ENCODE peak calls at places on chromosomes 12 and 14, in eight cellular contexts. Z, M, W, B, C, G, D and I are unnamed samples.
A peak's percentile ranks its signal among the peaks of the same experiment; 100 is the strongest.

GRCh38 chr14:49463146-49463545 is 123.0 kb downstream of the RPS29 start:
- DNase-seq in G (no peak), W (no peak), C (no peak), Z (no peak), B (no peak), D (no peak), M (no peak), I (no peak)

GRCh38 chr14:63174760-63175191 is 29.5 kb upstream of the RHOJ start:
- DNase-seq in W (peak; percentile 63), Z (peak; percentile 51), G (peak; percentile 82), D (peak; percentile 34), C (peak; percentile 23), B (peak; percentile 74), M (peak; percentile 76), I (no peak)

GRCh38 chr14:75981826-75982723 is at the start of gene TGFB3:
- DNase-seq in W (peak; percentile 90), D (peak; percentile 86), C (peak; percentile 84), G (peak; percentile 96), B (peak; percentile 92), M (peak; percentile 93), Z (peak; percentile 89), I (peak; percentile 95)

GRCh38 chr14:63770187-63770807 is 42.4 kb upstream of the SGPP1 start:
- DNase-seq in W (peak; percentile 63), B (peak; percentile 73), M (peak; percentile 62), Z (peak; percentile 42), D (no peak), G (peak; percentile 77), C (peak; percentile 30), I (peak; percentile 68)

GRCh38 chr14:32513571-32514009 is 184.5 kb downstream of the AKAP6 start:
- DNase-seq in C (no peak), M (peak; percentile 15), Z (no peak), B (peak; percentile 52), D (no peak), W (no peak), G (peak; percentile 33), I (no peak)

GRCh38 chr12:42296503-42297109 is 29.3 kb downstream of the ZCRB1 start:
- DNase-seq in C (no peak), D (no peak), M (no peak), W (no peak), Z (no peak), B (peak; percentile 37), G (peak; percentile 18), I (peak; percentile 59)

GRCh38 chr12:104680070-104680469 is 223.3 kb downstream of the CHST11 start:
- DNase-seq in Z (no peak), W (no peak), M (peak; percentile 22), D (no peak), B (peak; percentile 27), G (no peak), C (peak; percentile 36), I (peak; percentile 77)

GRCh38 chr14:32075636-32076277 is 1.3 kb upstream of the ARHGAP5 start:
- DNase-seq in M (peak; percentile 2), Z (peak; percentile 56), B (peak; percentile 87), C (no peak), D (no peak), G (peak; percentile 24), W (peak; percentile 73), I (no peak)

GRCh38 chr14:69105326-69105725 is 47.6 kb downstream of the DCAF5 start:
- DNase-seq in B (peak; percentile 92), Z (no peak), G (peak; percentile 65), D (no peak), C (no peak), M (peak; percentile 79), W (no peak), I (no peak)

GRCh38 chr14:48616941-48617340 is 941.5 kb upstream of the MDGA2 start:
- DNase-seq in M (no peak), Z (no peak), B (no peak), C (no peak), D (no peak), W (no peak), G (no peak), I (no peak)

GRCh38 chr14:54282849-54283248 is 114.0 kb upstream of the CDKN3 start:
- DNase-seq in B (no peak), G (no peak), C (no peak), W (no peak), M (no peak), Z (no peak), D (no peak), I (no peak)

GRCh38 chr14:85125331-85125730 is 404.6 kb upstream of the FLRT2 start:
- DNase-seq in C (peak; percentile 83), W (no peak), D (no peak), M (no peak), Z (no peak), G (no peak), B (no peak), I (no peak)

GRCh38 chr14:96455588-96455987 is 46.6 kb upstream of the PAPOLA start:
- DNase-seq in M (peak; percentile 12), G (no peak), Z (no peak), W (no peak), D (no peak), B (peak; percentile 45), C (no peak), I (no peak)

GRCh38 chr12:103801709-103802585 is 39.1 kb downstream of the NT5DC3 start:
- DNase-seq in Z (no peak), M (peak; percentile 81), B (peak; percentile 64), W (no peak), C (no peak), D (no peak), G (peak; percentile 70), I (peak; percentile 42)

GRCh38 chr12:2498961-2499500 is 295.7 kb upstream of the FKBP4 start:
- DNase-seq in G (no peak), D (no peak), M (no peak), B (no peak), C (peak; percentile 20), W (peak; percentile 17), Z (no peak), I (peak; percentile 71)

GRCh38 chr12:38771871-38772270 is 133.5 kb downstream of the CPNE8 start:
- DNase-seq in G (peak; percentile 4), B (no peak), M (no peak), C (no peak), D (no peak), Z (no peak), W (no peak), I (no peak)

GRCh38 chr14:21039059-21039422 is 3.1 kb upstream of the RNASE7 start:
- DNase-seq in G (peak; percentile 94), M (peak; percentile 43), B (peak; percentile 35), C (peak; percentile 89), D (peak; percentile 77), W (peak; percentile 75), Z (peak; percentile 86), I (peak; percentile 85)

GRCh38 chr12:109115404-109115757 is 1.0 kb upstream of the ACACB start:
- DNase-seq in D (no peak), W (peak; percentile 27), M (no peak), C (no peak), G (no peak), B (no peak), Z (no peak), I (no peak)
- H3K27ac ChIP-seq in D (no peak overlapping the region), W (peak overlapping the region; percentile 94), M (no peak overlapping the region), C (no peak overlapping the region), G (peak overlapping the region; percentile 97), B (no peak overlapping the region), Z (peak overlapping the region; percentile 87), I (no peak overlapping the region)

DNA sequence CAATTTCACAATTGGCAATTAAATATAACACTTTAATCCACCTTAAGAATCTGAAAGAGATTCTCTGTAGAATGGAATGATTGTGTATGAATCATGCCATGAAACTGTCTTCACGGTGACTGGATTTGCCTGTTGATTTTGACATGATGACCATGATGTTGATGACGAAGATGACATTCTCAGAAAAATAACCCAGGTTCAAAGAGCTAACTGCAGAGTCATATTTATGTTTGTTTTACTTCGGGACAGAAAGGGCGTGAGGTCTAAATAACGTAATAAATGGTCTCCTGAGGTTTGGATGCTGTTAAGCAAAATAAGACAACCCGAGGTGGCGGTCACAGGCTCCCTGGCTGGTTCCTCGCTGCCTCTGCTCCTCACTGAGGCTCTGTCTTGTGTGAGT is 532.0 kb downstream of the TMEM121 start:
- DNase-seq in Z (no peak), D (no peak), W (no peak), B (no peak), M (no peak), C (no peak), G (no peak), I (no peak)
- H3K9me3 ChIP-seq in Z (no peaks in the 10 kb centered on the region), D (peaks cover 95% of the 10 kb centered on the region), W (no peaks in the 10 kb centered on the region), B (no peaks in the 10 kb centered on the region), M (peaks cover 15% of the 10 kb centered on the region), C (no peaks in the 10 kb centered on the region), G (no peaks in the 10 kb centered on the region), I (peaks cover 79% of the 10 kb centered on the region)

GRCh38 chr12:53591301-53592206 is 34.6 kb downstream of the ATF7 start:
- DNase-seq in D (no peak), G (no peak), B (peak; percentile 56), W (no peak), C (no peak), Z (no peak), M (no peak), I (no peak)

GRCh38 chr12:53593031-53593430 is 33.2 kb downstream of the ATF7 start:
- DNase-seq in M (no peak), G (no peak), D (no peak), B (no peak), W (no peak), Z (no peak), C (no peak), I (no peak)

GRCh38 chr12:53596920-53597363 is 29.2 kb downstream of the ATF7 start:
- DNase-seq in M (peak; percentile 59), D (no peak), B (peak; percentile 49), C (no peak), W (no peak), G (peak; percentile 68), Z (no peak), I (no peak)

GRCh38 chr12:53599579-53599978 is 26.6 kb downstream of the ATF7 start:
- DNase-seq in D (no peak), G (no peak), Z (no peak), W (no peak), C (no peak), M (no peak), B (peak; percentile 40), I (no peak)

GRCh38 chr12:53595212-53595611 is 31.0 kb downstream of the ATF7 start:
- DNase-seq in M (no peak), C (no peak), Z (no peak), W (no peak), B (peak; percentile 18), G (no peak), D (no peak), I (no peak)
- H3K27ac ChIP-seq in M (no peak overlapping the region), C (no peak overlapping the region), Z (no peak overlapping the region), W (no peak overlapping the region), B (no peak overlapping the region), G (no peak overlapping the region), D (no peak overlapping the region), I (no peak overlapping the region)

GRCh38 chr14:105900398-105901160 is 374.2 kb downstream of the TMEM121 start:
- DNase-seq in Z (peak; percentile 1), B (no peak), M (no peak), C (no peak), W (no peak), G (no peak), D (no peak), I (no peak)

GRCh38 chr14:105898482-105899010 is 372.2 kb downstream of the TMEM121 start:
- DNase-seq in D (no peak), M (no peak), W (no peak), Z (peak; percentile 2), G (no peak), C (no peak), B (no peak), I (no peak)

GRCh38 chr14:105899071-105899641 is 372.8 kb downstream of the TMEM121 start:
- DNase-seq in C (no peak), M (no peak), Z (peak; percentile 2), D (no peak), G (no peak), B (no peak), W (no peak), I (no peak)

GRCh38 chr14:105901226-105901625 is 374.8 kb downstream of the TMEM121 start:
- DNase-seq in W (no peak), M (no peak), D (no peak), Z (peak; percentile 2), B (no peak), C (no peak), G (no peak), I (no peak)

GRCh38 chr14:105899657-105900397 is 373.4 kb downstream of the TMEM121 start:
- DNase-seq in W (no peak), G (no peak), C (no peak), B (no peak), D (no peak), M (no peak), Z (peak; percentile 1), I (no peak)
- H3K9me3 ChIP-seq in W (no peaks in the 10 kb centered on the region), G (no peaks in the 10 kb centered on the region), C (no peaks in the 10 kb centered on the region), B (no peaks in the 10 kb centered on the region), D (peaks cover 87% of the 10 kb centered on the region), M (peaks cover 54% of the 10 kb centered on the region), Z (peaks cover 7% of the 10 kb centered on the region), I (peaks cover 4% of the 10 kb centered on the region)